ENCODE peak calls at places on chromosomes 12 and 14, in seven cellular contexts. K, O, I, P, Y, V and G are unnamed samples.
A peak's percentile ranks its signal among the peaks of the same experiment; 100 is the strongest.

GRCh38 chr14:50943261-50943942 is 881 bp downstream of the PYGL start:
- DNase-seq in I (no peak), V (no peak), P (peak; percentile 69), Y (no peak), K (no peak), O (no peak), G (no peak)

GRCh38 chr12:99647453-99647852 is at the start of gene GARIN6:
- DNase-seq in I (no peak), O (no peak), K (no peak), Y (no peak), V (no peak), P (no peak), G (no peak)

GRCh38 chr12:110475426-110475825 is 6.8 kb downstream of the FAM216A start:
- DNase-seq in V (no peak), P (no peak), I (no peak), Y (no peak), O (no peak), K (no peak), G (no peak)

GRCh38 chr12:130920711-130921381 is 32.9 kb upstream of the ADGRD1 start:
- DNase-seq in P (peak; percentile 67), O (no peak), I (peak; percentile 16), Y (no peak), K (no peak), V (no peak), G (no peak)

GRCh38 chr12:112796067-112796466 is 4.5 kb downstream of the RPH3A start:
- DNase-seq in I (no peak), V (no peak), P (no peak), Y (no peak), O (no peak), K (no peak), G (no peak)

GRCh38 chr14:70780396-70781075 is 28.8 kb downstream of the MAP3K9 start:
- DNase-seq in K (peak; percentile 10), O (peak; percentile 19), V (no peak), Y (no peak), I (no peak), P (no peak), G (no peak)

GRCh38 chr12:123043536-123044001 is 63.1 kb downstream of the ARL6IP4 start:
- DNase-seq in K (no peak), Y (peak; percentile 59), O (peak; percentile 61), V (peak; percentile 97), I (peak; percentile 92), P (peak; percentile 94), G (peak; percentile 46)

GRCh38 chr12:105554223-105554678 is 223.8 kb downstream of the C12orf75 start:
- DNase-seq in P (no peak), Y (no peak), V (peak; percentile 73), K (no peak), I (no peak), O (no peak), G (no peak)

GRCh38 chr14:59394268-59394667 is 70.9 kb downstream of the GPR135 start:
- DNase-seq in I (no peak), Y (no peak), P (no peak), O (no peak), V (peak; percentile 10), K (no peak), G (peak; percentile 8)